ENCODE peak calls at places on chromosomes 11 and 22, in four cellular contexts. I, Z, Y and K are unnamed samples.

GRCh38 chr11:26621147-26621546 is 49.1 kb upstream of the MUC15 start:
- DNase-seq in Y (peak), Z (no peak), I (no peak), K (no peak)

GRCh38 chr11:45110562-45110961 is 35.9 kb upstream of the PRDM11 start:
- DNase-seq in I (peak), Y (peak), Z (no peak), K (peak)

GRCh38 chr11:64224151-64224890 is 1.7 kb downstream of the TRPT1 start:
- DNase-seq in Y (no peak), Z (no peak), I (no peak), K (peak)

GRCh38 chr22:26894766-26895485 is 237.5 kb downstream of the MIAT start:
- DNase-seq in I (peak), Z (no peak), Y (peak), K (peak)

GRCh38 chr11:32043737-32044515 is 46.9 kb upstream of the RCN1 start:
- DNase-seq in Z (no peak), I (no peak), Y (no peak), K (no peak)

GRCh38 chr11:45877221-45877620 is 8.2 kb upstream of the MAPK8IP1 start:
- DNase-seq in Z (no peak), Y (no peak), I (no peak), K (no peak)

GRCh38 chr22:47291565-47292495 is 529.4 kb downstream of the TBC1D22A start:
- DNase-seq in Z (no peak), Y (no peak), I (no peak), K (no peak)

GRCh38 chr22:46079093-46079860 is 71.0 kb upstream of the PPARA start:
- DNase-seq in I (no peak), Z (no peak), Y (no peak), K (peak)

GRCh38 chr11:67291481-67292381 is 2.6 kb downstream of the ANKRD13D start:
- DNase-seq in I (no peak), Z (no peak), Y (no peak), K (no peak)

GRCh38 chr11:130037881-130038601 is 31.7 kb upstream of the APLP2 start:
- DNase-seq in Y (peak), I (peak), Z (no peak), K (no peak)

GRCh38 chr22:31818481-31819392 is 64.9 kb downstream of the DEPDC5 start:
- DNase-seq in Z (no peak), Y (peak), I (no peak), K (no peak)

GRCh38 chr22:47199949-47200272 is 437.5 kb downstream of the TBC1D22A start:
- DNase-seq in Y (no peak), Z (no peak), I (no peak), K (no peak)

GRCh38 chr11:94826415-94826814 is 58.3 kb downstream of the AMOTL1 start:
- DNase-seq in I (no peak), Y (no peak), Z (no peak), K (no peak)

GRCh38 chr22:38030311-38031133 is 26.7 kb upstream of the PICK1 start:
- DNase-seq in Z (no peak), I (no peak), Y (peak), K (no peak)

GRCh38 chr11:128940156-128940555 is 2.5 kb downstream of the TP53AIP1 start:
- DNase-seq in I (no peak), Z (no peak), Y (no peak), K (no peak)

GRCh38 chr11:32829680-32830412 is at the start of gene PRRG4:
- DNase-seq in I (peak), Z (peak), Y (peak), K (peak)

GRCh38 chr11:65225284-65226102 is 36.3 kb upstream of the POLA2 start:
- DNase-seq in Z (no peak), I (peak), Y (peak), K (no peak)

GRCh38 chr11:99937330-99937729 is 749.8 kb upstream of the ARHGAP42 start:
- DNase-seq in I (no peak), Y (no peak), Z (no peak), K (no peak)

GRCh38 chr22:31944700-31945477 is 554 bp downstream of the YWHAH start:
- DNase-seq in Y (no peak), I (peak), Z (no peak), K (no peak)

GRCh38 chr11:112634551-112634950 is 326.7 kb upstream of the NCAM1 start:
- DNase-seq in Y (no peak), I (no peak), Z (no peak), K (no peak)

GRCh38 chr22:45341503-45341902 is 31.8 kb downstream of the FAM118A start:
- DNase-seq in Z (no peak), I (no peak), Y (no peak), K (no peak)

GRCh38 chr11:40203606-40204005 is 1255.8 kb downstream of the LRRC4C start:
- DNase-seq in Y (no peak), Z (no peak), I (no peak), K (no peak)

GRCh38 chr11:124793466-124794278 is 6.5 kb downstream of the MSANTD2 start:
- DNase-seq in Y (peak), Z (no peak), I (peak), K (peak)

GRCh38 chr11:72326151-72326842 is 82.3 kb upstream of the PHOX2A start:
- DNase-seq in Y (peak), Z (no peak), I (peak), K (no peak)

GRCh38 chr11:70596091-70596490 is 197.8 kb downstream of the CTTN start:
- DNase-seq in Z (no peak), Y (no peak), I (no peak), K (no peak)

GRCh38 chr11:67369801-67370284 is 3.6 kb downstream of the CLCF1 start:
- DNase-seq in I (peak), Y (peak), Z (no peak), K (no peak)